ENCODE peak calls at places on chromosomes 4 and X, in four cellular contexts. A is astrocyte, C is mammary epithelial cell, I is WERI-Rb-1. M is an unnamed sample.

GRCh38 chrX:114626323-114626722 is 42.4 kb downstream of the HTR2C start:
- DNase-seq in A (no peak), C (peak), I (no peak), M (no peak)

GRCh38 chr4:158079661-158080060 is 93.2 kb downstream of the GASK1B start:
- DNase-seq in A (no peak), C (no peak), I (no peak), M (no peak)

GRCh38 chr4:159549092-159549491 is 446.2 kb downstream of the RAPGEF2 start:
- DNase-seq in A (peak), C (peak), I (no peak), M (no peak)

GRCh38 chrX:22963186-22963585 is 36.6 kb upstream of the DDX53 start:
- DNase-seq in A (no peak), C (no peak), I (no peak), M (no peak)

GRCh38 chr4:138659640-138660325 is 355.8 kb upstream of the NOCT start:
- DNase-seq in A (peak), C (peak), I (no peak), M (no peak)

GRCh38 chr4:1011022-1011694 is at the start of gene FGFRL1:
- DNase-seq in A (peak), C (peak), I (peak), M (peak)

GRCh38 chr4:123706961-123707360 is 310.4 kb downstream of the SPRY1 start:
- DNase-seq in A (peak), C (no peak), I (no peak), M (no peak)

GRCh38 chrX:30951003-30951402 is 61.9 kb upstream of the TAB3 start:
- DNase-seq in A (no peak), C (peak), I (no peak), M (no peak)

GRCh38 chr4:121794505-121795192 is 6.5 kb upstream of the EXOSC9 start:
- DNase-seq in A (no peak), C (no peak), I (no peak), M (no peak)

GRCh38 chr4:102625232-102625930 is 124.2 kb downstream of the NFKB1 start:
- DNase-seq in A (no peak), C (peak), I (peak), M (no peak)

GRCh38 chr4:177070533-177070932 is 239.1 kb upstream of the NEIL3 start:
- DNase-seq in A (no peak), C (no peak), I (no peak), M (no peak)

GRCh38 chr4:114598191-114599121 is at the start of gene UGT8:
- DNase-seq in A (peak), C (peak), I (peak), M (peak)

GRCh38 chrX:44432641-44433040 is 89.2 kb upstream of the EFHC2 start:
- DNase-seq in A (no peak), C (no peak), I (no peak), M (peak)

GRCh38 chr4:2702361-2702760 is 53.8 kb downstream of the TNIP2 start:
- DNase-seq in A (no peak), C (no peak), I (no peak), M (no peak)

GRCh38 chrX:21723097-21723496 is 34.8 kb downstream of the SMPX start:
- DNase-seq in A (no peak), C (peak), I (no peak), M (no peak)

GRCh38 chrX:39874202-39874816 is 223.4 kb downstream of the BCOR start:
- DNase-seq in A (no peak), C (peak), I (no peak), M (no peak)

GRCh38 chr4:161581262-161581661 is 582.5 kb downstream of the FSTL5 start:
- DNase-seq in A (peak), C (peak), I (no peak), M (no peak)

GRCh38 chr4:140857111-140857510 is 100.9 kb upstream of the TBC1D9 start:
- DNase-seq in A (peak), C (peak), I (no peak), M (no peak)

GRCh38 chrX:112367065-112367464 is 284.5 kb upstream of the TRPC5 start:
- DNase-seq in A (no peak), C (no peak), I (no peak), M (no peak)

GRCh38 chrX:112368371-112368770 is 285.8 kb upstream of the TRPC5 start:
- DNase-seq in A (no peak), C (no peak), I (peak), M (no peak)
- TF ChIP-seq CTCF in A (peak), C (no peak), I (peak), M (peak)

DNA sequence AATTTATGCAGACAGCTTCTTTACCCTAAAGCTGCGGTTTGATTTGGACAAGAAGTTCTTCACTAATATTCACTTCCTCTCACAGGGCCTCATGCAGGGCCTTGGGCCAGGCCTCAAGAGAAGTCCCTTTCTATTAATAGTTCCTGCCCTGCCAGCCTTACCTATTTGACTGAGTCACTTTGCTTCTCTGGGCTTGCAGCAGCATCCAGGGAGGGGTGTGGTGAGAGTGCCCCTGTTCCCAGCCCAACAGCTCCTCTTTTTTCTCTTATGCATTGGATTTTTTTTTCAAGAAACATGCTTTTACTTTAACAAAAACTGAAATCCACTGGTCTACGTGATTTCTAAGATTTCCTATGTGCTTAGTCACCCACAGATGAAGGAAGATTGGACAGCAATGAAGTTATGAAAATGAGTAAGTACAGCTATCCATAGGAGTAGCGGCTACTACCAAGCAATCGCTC is 26.7 kb downstream of the FAM156B start:
- DNase-seq in A (peak), C (peak), I (no peak), M (no peak)
- H3K27ac ChIP-seq in A (peak), C (no peak), I (no peak), M (peak)

DNA sequence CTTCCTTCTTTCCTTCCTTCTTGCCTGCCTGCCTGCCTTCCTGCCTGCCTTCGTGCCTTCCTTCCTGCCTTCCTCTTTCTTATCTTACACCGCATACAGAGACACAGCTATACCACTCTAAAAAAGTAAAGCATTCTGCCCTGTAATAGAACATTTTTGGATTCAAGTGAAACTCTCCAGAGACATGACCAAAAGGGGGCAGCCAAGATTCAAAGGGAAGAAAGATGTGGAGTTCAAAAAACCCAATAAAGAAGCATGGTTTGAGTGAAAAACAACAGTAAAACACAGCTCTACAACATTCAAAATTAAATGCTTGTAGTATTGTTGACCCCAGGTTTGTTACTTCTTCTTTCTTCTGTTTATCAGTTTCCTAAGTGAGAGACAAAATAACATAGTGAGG is 914.9 kb upstream of the PCDH7 start:
- DNase-seq in A (no peak), C (no peak), I (peak), M (no peak)
- TF ChIP-seq CTCF in A (no peak), C (no peak), I (peak), M (no peak)

DNA sequence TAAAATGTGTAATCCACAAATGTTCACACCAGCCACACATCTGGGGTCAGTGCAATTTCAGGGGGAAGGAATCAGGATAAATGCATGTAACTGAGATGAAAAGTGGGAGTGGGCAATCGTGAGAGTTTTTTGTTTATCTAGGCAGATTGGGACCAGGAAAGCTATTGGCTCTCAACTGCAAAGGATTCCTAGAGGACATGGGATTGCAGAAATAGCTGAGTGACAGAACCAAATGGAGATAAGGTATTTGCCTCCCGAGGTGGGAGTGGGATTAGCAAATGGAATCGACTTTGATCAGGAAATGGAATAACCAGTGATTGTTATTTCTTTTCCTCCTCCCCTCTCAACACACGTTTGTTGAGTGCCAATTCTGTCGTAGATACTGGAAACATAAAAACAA is 38.9 kb upstream of the GJB1 start:
- DNase-seq in A (no peak), C (no peak), I (no peak), M (no peak)
- H3K27ac ChIP-seq in A (no peak), C (no peak), I (no peak), M (no peak)

GRCh38 chrX:56783450-56783831 is 54.4 kb downstream of the NBDY start:
- DNase-seq in A (no peak), C (peak), I (peak), M (no peak)
- TF ChIP-seq CTCF in A (no peak), C (peak), I (peak), M (no peak)